ENCODE peak calls at places on chromosomes 2 and 18, in ten cellular contexts. L, C, X, S, O, U, T, J, G and E are unnamed samples.

GRCh38 chr2:97774425-97774824 is 61.0 kb downstream of the ZAP70 start:
- ATAC-seq in L (no peak), C (no peak), X (no peak), S (no peak), O (peak; percentile 63), U (no peak), T (peak; percentile 43), J (no peak), G (no peak), E (no peak)

GRCh38 chr2:230077851-230078547 is 9.3 kb upstream of the SLC16A14 start:
- ATAC-seq in L (no peak), C (no peak), X (no peak), S (no peak), O (no peak), U (no peak), T (no peak), J (no peak), G (no peak), E (no peak)

GRCh38 chr2:44237221-44237620 is 38.1 kb upstream of the SLC3A1 start:
- ATAC-seq in L (peak; percentile 54), C (no peak), X (peak; percentile 90), S (no peak), O (no peak), U (no peak), T (peak; percentile 65), J (peak; percentile 84), G (peak; percentile 50), E (peak; percentile 72)

GRCh38 chr2:28035163-28035690 is 144.7 kb downstream of the BABAM2 start:
- ATAC-seq in L (no peak), C (no peak), X (no peak), S (no peak), O (no peak), U (no peak), T (no peak), J (no peak), G (no peak), E (no peak)

GRCh38 chr2:189527812-189528591 is 52.6 kb downstream of the SLC40A1 start:
- ATAC-seq in L (no peak), C (no peak), X (no peak), S (peak; percentile 58), O (no peak), U (no peak), T (no peak), J (no peak), G (no peak), E (no peak)

GRCh38 chr2:42127425-42128424 is 41.4 kb upstream of the EML4 start:
- ATAC-seq in L (peak; percentile 27), C (peak; percentile 76), X (peak; percentile 37), S (peak; percentile 55), O (no peak), U (no peak), T (no peak), J (peak; percentile 39), G (no peak), E (no peak)

GRCh38 chr2:152480870-152481269 is 145.9 kb downstream of the FMNL2 start:
- ATAC-seq in L (no peak), C (no peak), X (no peak), S (no peak), O (no peak), U (no peak), T (no peak), J (no peak), G (no peak), E (no peak)

GRCh38 chr2:158103358-158104021 is 1.8 kb downstream of the UPP2 start:
- ATAC-seq in L (no peak), C (no peak), X (no peak), S (no peak), O (no peak), U (no peak), T (no peak), J (no peak), G (no peak), E (no peak)

GRCh38 chr18:33195795-33196194 is 244.7 kb downstream of the CCDC178 start:
- ATAC-seq in L (no peak), C (no peak), X (no peak), S (no peak), O (no peak), U (no peak), T (no peak), J (no peak), G (no peak), E (no peak)

GRCh38 chr18:37675699-37676098 is 110.1 kb upstream of the CELF4 start:
- ATAC-seq in L (no peak), C (no peak), X (no peak), S (no peak), O (no peak), U (no peak), T (no peak), J (no peak), G (no peak), E (no peak)